ENCODE peak calls at places on chromosomes 2 and 18, in four cellular contexts. D is HL-60, F is GM12878, R is GM12891. J is an unnamed sample.

GRCh38 chr2:72755647-72756423 is 70.0 kb downstream of the EXOC6B start:
- DNase-seq in D (no peak), F (no peak), R (no peak), J (no peak)

GRCh38 chr18:6881034-6881800 is 151.7 kb downstream of the ARHGAP28 start:
- DNase-seq in D (no peak), F (no peak), R (no peak), J (no peak)

GRCh38 chr2:223007531-223007930 is 44.5 kb upstream of the KCNE4 start:
- DNase-seq in D (no peak), F (no peak), R (no peak), J (no peak)

GRCh38 chr2:8525582-8526402 is 156.1 kb upstream of the ID2 start:
- DNase-seq in D (peak), F (peak), R (peak), J (peak)

GRCh38 chr2:24885221-24886113 is 34.6 kb downstream of the ADCY3 start:
- DNase-seq in D (no peak), F (no peak), R (no peak), J (no peak)

GRCh38 chr18:33578371-33579146 is 540 bp downstream of the ASXL3 start:
- DNase-seq in D (no peak), F (no peak), R (peak), J (no peak)

GRCh38 chr18:70183441-70183840 is 22.0 kb downstream of the RTTN start:
- DNase-seq in D (no peak), F (no peak), R (no peak), J (no peak)

GRCh38 chr18:22363867-22364463 is 53.8 kb downstream of the CTAGE1 start:
- DNase-seq in D (no peak), F (no peak), R (no peak), J (no peak)

GRCh38 chr2:229098810-229099209 is 172.3 kb downstream of the PID1 start:
- DNase-seq in D (no peak), F (no peak), R (no peak), J (no peak)

GRCh38 chr2:26401739-26402541 is at the start of gene DRC1:
- DNase-seq in D (no peak), F (no peak), R (no peak), J (no peak)

GRCh38 chr18:48931680-48932461 is 18.9 kb downstream of the SMAD7 start:
- DNase-seq in D (no peak), F (peak), R (no peak), J (peak)

GRCh38 chr2:215874418-215874817 is 138.9 kb downstream of the MREG start:
- DNase-seq in D (no peak), F (no peak), R (no peak), J (no peak)

GRCh38 chr2:88296209-88296608 is 126.1 kb downstream of the THNSL2 start:
- DNase-seq in D (no peak), F (no peak), R (no peak), J (no peak)

GRCh38 chr2:17615728-17616351 is 75.3 kb downstream of the VSNL1 start:
- DNase-seq in D (no peak), F (no peak), R (no peak), J (no peak)

GRCh38 chr2:2947406-2947805 is 430.2 kb downstream of the EIPR1 start:
- DNase-seq in D (no peak), F (no peak), R (no peak), J (no peak)

GRCh38 chr2:38394041-38394440 is 17.0 kb upstream of the ATL2 start:
- DNase-seq in D (no peak), F (no peak), R (no peak), J (no peak)

GRCh38 chr2:9770308-9771100 is 72.8 kb upstream of the TAF1B start:
- DNase-seq in D (peak), F (no peak), R (peak), J (peak)

GRCh38 chr2:195364015-195364965 is 292.7 kb upstream of the SLC39A10 start:
- DNase-seq in D (no peak), F (no peak), R (no peak), J (no peak)

GRCh38 chr2:109218087-109218791 is 89.2 kb downstream of the SH3RF3 start:
- DNase-seq in D (no peak), F (peak), R (no peak), J (no peak)

GRCh38 chr2:183898641-183899040 is 699.7 kb upstream of the ZNF804A start:
- DNase-seq in D (no peak), F (no peak), R (no peak), J (no peak)

GRCh38 chr2:150710916-150711315 is 223.4 kb upstream of the RND3 start:
- DNase-seq in D (no peak), F (no peak), R (no peak), J (no peak)

GRCh38 chr2:14520385-14520945 is 112.1 kb upstream of the LRATD1 start:
- DNase-seq in D (no peak), F (no peak), R (no peak), J (no peak)

DNA sequence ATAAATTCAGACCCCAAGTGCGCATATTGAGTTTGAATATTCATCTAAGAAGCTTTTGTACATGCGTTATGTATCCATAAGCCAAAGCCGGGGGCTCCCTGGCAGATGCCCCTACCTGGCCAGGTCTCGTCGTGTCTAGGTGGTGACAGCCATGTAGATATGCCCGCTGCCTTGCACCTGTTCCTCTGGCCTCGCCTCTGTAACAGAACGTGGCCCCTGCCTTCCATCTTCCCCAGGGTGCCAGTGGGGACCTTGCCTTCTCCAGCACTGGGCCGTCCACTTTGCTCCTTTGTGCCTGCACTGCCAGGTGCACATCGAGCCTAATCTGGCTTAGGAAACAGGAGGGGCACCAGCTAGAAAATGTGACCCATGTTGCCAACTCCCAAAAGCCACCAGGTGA is 198.2 kb downstream of the AGAP1 start:
- DNase-seq in D (no peak), F (no peak), R (no peak), J (no peak)
- TF ChIP-seq SPI1 in D (no peak), F (no peak), R (no peak), J (no peak)

GRCh38 chr2:160367887-160368286 is 125.7 kb downstream of the RBMS1 start:
- DNase-seq in D (no peak), F (peak), R (no peak), J (no peak)
- TF ChIP-seq SPI1 in D (no peak), F (no peak), R (no peak), J (no peak)

GRCh38 chr2:102258386-102259074 is 52.8 kb upstream of the IL1RL1 start:
- DNase-seq in D (peak), F (no peak), R (no peak), J (no peak)
- TF ChIP-seq SPI1 in D (no peak), F (no peak), R (no peak), J (no peak)

DNA sequence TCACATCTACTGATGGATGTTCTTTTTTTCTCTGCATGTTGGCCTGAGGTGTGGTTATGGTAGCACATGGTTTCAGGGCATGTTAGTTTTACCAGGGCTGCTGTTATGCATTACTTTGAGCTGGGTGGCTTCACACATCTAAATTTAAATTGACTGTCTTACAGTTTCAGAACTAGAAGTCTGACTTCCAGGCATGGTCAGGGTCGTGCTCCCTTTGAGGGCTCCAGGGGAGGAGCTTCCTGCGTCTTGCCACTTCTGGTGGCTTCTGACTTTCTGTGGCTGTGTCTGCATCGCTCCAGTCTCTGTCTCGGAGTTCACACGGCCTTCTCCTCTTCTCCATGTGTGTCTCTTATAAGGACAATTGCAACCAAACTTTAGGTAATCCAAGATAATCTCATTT is 143.9 kb downstream of the GALR1 start:
- DNase-seq in D (no peak), F (no peak), R (no peak), J (no peak)
- TF ChIP-seq SPI1 in D (no peak), F (no peak), R (no peak), J (no peak)

GRCh38 chr2:120847700-120848321 is 112.1 kb downstream of the GLI2 start:
- DNase-seq in D (no peak), F (no peak), R (no peak), J (no peak)
- TF ChIP-seq SPI1 in D (no peak), F (no peak), R (no peak), J (no peak)

DNA sequence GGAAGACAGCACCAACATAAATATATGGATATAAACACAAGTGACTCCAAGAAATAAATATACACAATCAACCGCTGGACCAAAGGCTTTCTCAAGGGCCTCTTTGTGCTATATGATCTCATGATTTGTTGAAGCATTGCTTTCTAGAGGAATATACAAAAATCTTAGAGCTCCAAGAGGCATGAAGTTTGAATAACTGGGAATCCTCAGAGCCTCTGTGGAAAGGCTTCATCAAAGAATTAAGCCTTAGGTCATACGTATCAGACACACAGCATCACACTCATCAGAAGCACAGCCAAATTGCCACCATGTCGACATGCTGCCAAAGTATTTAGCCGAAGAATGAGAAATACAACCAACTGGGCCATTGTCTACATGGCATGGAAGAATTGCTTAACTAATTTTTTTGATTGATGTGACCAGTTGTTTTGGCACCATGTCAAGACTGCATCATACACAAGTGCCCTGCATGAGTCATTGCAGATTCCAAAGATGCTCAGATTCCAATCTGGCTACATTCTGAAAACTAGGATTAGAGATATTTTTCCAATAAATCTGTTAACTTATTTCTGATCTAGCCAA is 860.6 kb upstream of the ZEB2 start:
- DNase-seq in D (no peak), F (no peak), R (no peak), J (no peak)
- TF ChIP-seq SPI1 in D (no peak), F (no peak), R (no peak), J (no peak)

J was measured in K562.